ENCODE peak calls at places on chromosomes 3 and 15, in five cellular contexts. Q is left lung; B is adrenal gland; C is CD8-positive, alpha-beta memory T cell; V is tibial artery. R is an unnamed sample.

GRCh38 chr15:30940359-30940758 is 36.6 kb downstream of the FAN1 start:
- DNase-seq in Q (no peak), B (no peak), C (no peak), V (no peak), R (no peak)

GRCh38 chr3:11335056-11335608 is 62.9 kb downstream of the ATG7 start:
- DNase-seq in Q (no peak), B (peak; percentile 34), C (peak; percentile 46), V (no peak), R (peak; percentile 62)

GRCh38 chr15:92101706-92102434 is 248.4 kb downstream of the SLCO3A1 start:
- DNase-seq in Q (no peak), B (no peak), C (no peak), V (no peak), R (no peak)

GRCh38 chr3:182621435-182622240 is 171.7 kb upstream of the ATP11B start:
- DNase-seq in Q (no peak), B (no peak), C (no peak), V (no peak), R (no peak)

GRCh38 chr3:99817047-99817436 is 620 bp upstream of the CMSS1 start:
- DNase-seq in Q (no peak), B (peak; percentile 26), C (no peak), V (no peak), R (no peak)

GRCh38 chr3:14839236-14839635 is 20.5 kb downstream of the FGD5 start:
- DNase-seq in Q (no peak), B (no peak), C (no peak), V (no peak), R (no peak)

GRCh38 chr3:26484140-26484539 is 138.4 kb upstream of the LRRC3B start:
- DNase-seq in Q (no peak), B (no peak), C (no peak), V (no peak), R (no peak)

GRCh38 chr3:194268659-194269487 is 82.3 kb downstream of the CPN2 start:
- DNase-seq in Q (no peak), B (peak; percentile 27), C (no peak), V (no peak), R (no peak)

GRCh38 chr3:36941162-36941561 is 3.7 kb downstream of the TRANK1 start:
- DNase-seq in Q (no peak), B (no peak), C (no peak), V (no peak), R (no peak)

GRCh38 chr3:40464339-40465110 is 7.4 kb downstream of the RPL14 start:
- DNase-seq in Q (no peak), B (no peak), C (peak; percentile 69), V (no peak), R (no peak)

GRCh38 chr15:96354731-96355560 is 24.4 kb downstream of the NR2F2 start:
- DNase-seq in Q (no peak), B (no peak), C (no peak), V (no peak), R (peak; percentile 79)

GRCh38 chr15:96353378-96353930 is 23.0 kb downstream of the NR2F2 start:
- DNase-seq in Q (no peak), B (no peak), C (no peak), V (no peak), R (no peak)

GRCh38 chr15:96353931-96354730 is 23.6 kb downstream of the NR2F2 start:
- DNase-seq in Q (no peak), B (peak; percentile 46), C (no peak), V (peak; percentile 56), R (no peak)

GRCh38 chr15:96356494-96357455 is 26.3 kb downstream of the NR2F2 start:
- DNase-seq in Q (peak; percentile 69), B (peak; percentile 91), C (peak; percentile 47), V (peak; percentile 75), R (peak; percentile 86)

GRCh38 chr15:96355561-96356129 is 25.1 kb downstream of the NR2F2 start:
- DNase-seq in Q (no peak), B (no peak), C (no peak), V (no peak), R (no peak)
- H3K27ac ChIP-seq in Q (peak overlapping the region; percentile 59), B (peak overlapping the region; percentile 93), C (no peak overlapping the region), V (peak overlapping the region; percentile 97), R (no peak overlapping the region)

GRCh38 chr3:177552051-177552450 is 354.8 kb upstream of the TBL1XR1 start:
- DNase-seq in Q (no peak), B (no peak), C (no peak), V (no peak), R (no peak)
- H3K4me3 ChIP-seq in Q (no peak overlapping the region), B (no peak overlapping the region), C (no peak overlapping the region), V (no peak overlapping the region), R (no peak overlapping the region)

GRCh38 chr15:98769867-98770266 is 121.5 kb downstream of the IGF1R start:
- DNase-seq in Q (no peak), B (no peak), C (no peak), V (no peak), R (no peak)
- H3K27ac ChIP-seq in Q (no peak overlapping the region), B (no peak overlapping the region), C (no peak overlapping the region), V (no peak overlapping the region), R (no peak overlapping the region)

GRCh38 chr3:111864821-111865656 is 6.0 kb downstream of the PHLDB2 start:
- DNase-seq in Q (no peak), B (no peak), C (no peak), V (no peak), R (peak; percentile 65)

GRCh38 chr3:111861396-111861795 is 2.3 kb downstream of the PHLDB2 start:
- DNase-seq in Q (no peak), B (no peak), C (no peak), V (no peak), R (peak; percentile 41)

GRCh38 chr3:111863942-111864341 is 4.9 kb downstream of the PHLDB2 start:
- DNase-seq in Q (no peak), B (no peak), C (no peak), V (no peak), R (no peak)

GRCh38 chr3:111862415-111862814 is 3.4 kb downstream of the PHLDB2 start:
- DNase-seq in Q (no peak), B (no peak), C (no peak), V (no peak), R (peak; percentile 18)

DNA sequence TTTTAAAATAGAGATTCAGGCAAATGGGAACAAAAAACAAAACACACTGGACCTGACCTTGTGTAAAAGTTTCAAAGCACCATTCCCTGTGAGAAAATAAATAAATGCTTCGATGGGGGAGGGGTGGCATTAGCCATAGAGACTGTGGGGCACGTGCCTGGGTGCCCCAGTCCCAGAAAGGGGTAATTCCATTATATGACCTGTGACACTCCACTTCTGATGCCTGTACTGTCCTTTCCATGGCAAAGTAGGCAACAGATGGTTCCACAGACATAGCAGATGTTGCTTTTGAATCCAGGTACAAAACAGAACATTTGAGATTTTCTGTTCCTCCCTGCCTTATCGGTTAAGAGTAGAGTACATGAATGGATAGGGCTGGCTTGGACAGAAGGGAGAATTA is 3.9 kb downstream of the PHLDB2 start:
- DNase-seq in Q (no peak), B (no peak), C (no peak), V (no peak), R (peak; percentile 36)
- H3K4me3 ChIP-seq in Q (no peak overlapping the region), B (no peak overlapping the region), C (no peak overlapping the region), V (peak overlapping the region; percentile 84), R (no peak overlapping the region)

GRCh38 chr15:68274184-68274848 is 3.2 kb upstream of the FEM1B start:
- DNase-seq in Q (no peak), B (no peak), C (no peak), V (no peak), R (no peak)

GRCh38 chr15:68271854-68272471 is 5.6 kb upstream of the FEM1B start:
- DNase-seq in Q (no peak), B (peak; percentile 69), C (no peak), V (no peak), R (peak; percentile 100)

GRCh38 chr15:68276668-68277067 is 877 bp upstream of the FEM1B start:
- DNase-seq in Q (no peak), B (no peak), C (no peak), V (no peak), R (no peak)

GRCh38 chr15:68275165-68275746 is 2.3 kb upstream of the FEM1B start:
- DNase-seq in Q (peak; percentile 37), B (no peak), C (no peak), V (no peak), R (peak; percentile 76)

DNA sequence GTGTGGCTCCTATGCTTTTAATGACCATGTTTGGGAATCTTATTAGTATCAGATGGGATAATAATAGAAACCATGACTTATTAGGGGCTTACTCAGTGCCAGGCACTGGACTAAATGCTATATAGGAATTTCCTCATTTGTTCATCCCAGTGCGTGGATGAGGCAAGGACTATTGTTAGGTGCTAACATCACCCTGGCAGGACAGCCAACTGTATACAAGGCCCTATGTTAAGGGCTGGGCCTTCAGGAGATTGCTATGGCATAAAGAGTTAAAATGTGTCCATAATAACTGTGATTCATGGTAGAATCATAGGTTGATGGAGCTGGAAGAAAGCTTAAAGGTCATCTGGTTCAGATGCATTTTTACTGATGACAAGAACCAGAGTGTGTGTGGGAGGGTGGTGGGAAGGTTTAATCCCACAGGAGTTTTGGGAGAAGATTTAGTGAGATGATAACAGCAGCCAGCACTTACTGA is 4.7 kb upstream of the FEM1B start:
- DNase-seq in Q (no peak), B (no peak), C (no peak), V (no peak), R (peak; percentile 97)
- H3K27ac ChIP-seq in Q (no peak overlapping the region), B (peak overlapping the region; percentile 94), C (no peak overlapping the region), V (peak overlapping the region; percentile 64), R (peak overlapping the region; percentile 100)

DNA sequence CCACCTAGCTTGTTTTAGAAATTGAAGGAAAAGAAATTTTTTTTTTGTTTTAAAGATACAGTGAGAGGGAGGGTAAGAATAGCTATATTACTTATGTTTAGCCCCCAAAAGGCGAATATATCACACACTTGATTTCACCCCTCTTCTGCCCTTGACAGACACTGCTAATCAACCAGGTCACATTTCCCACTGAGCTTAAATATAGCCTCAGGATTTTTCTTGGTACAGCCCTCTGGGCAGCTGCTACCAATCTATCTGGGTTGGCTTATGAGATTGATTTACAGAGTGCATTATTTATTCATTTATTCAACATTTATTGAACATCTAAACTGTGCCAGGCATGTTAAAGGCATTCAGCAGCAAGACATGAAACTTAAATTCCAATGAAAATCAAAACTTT is 183.4 kb upstream of the ADAMTS9 start:
- DNase-seq in Q (no peak), B (no peak), C (no peak), V (no peak), R (no peak)
- H3K4me3 ChIP-seq in Q (no peak overlapping the region), B (no peak overlapping the region), C (no peak overlapping the region), V (no peak overlapping the region), R (no peak overlapping the region)

GRCh38 chr3:171427771-171428320 is 32.4 kb downstream of the TNIK start:
- DNase-seq in Q (no peak), B (no peak), C (no peak), V (no peak), R (no peak)
- H3K27ac ChIP-seq in Q (no peak overlapping the region), B (no peak overlapping the region), C (peak overlapping the region; percentile 5), V (no peak overlapping the region), R (no peak overlapping the region)

GRCh38 chr15:26651909-26652308 is 121.0 kb downstream of the GABRB3 start:
- DNase-seq in Q (no peak), B (no peak), C (no peak), V (no peak), R (no peak)
- H3K4me3 ChIP-seq in Q (no peak overlapping the region), B (no peak overlapping the region), C (no peak overlapping the region), V (no peak overlapping the region), R (no peak overlapping the region)